ENCODE peak calls at places on chromosomes 4 and X, in five cellular contexts. G is spleen, I is stomach, L is breast epithelium, E is K562. X is an unnamed sample.

GRCh38 chrX:95076449-95076848 is 1402.4 kb downstream of the FAM133A start:
- DNase-seq in I (no peak), E (peak; percentile 19), L (no peak), G (no peak), X (no peak)

GRCh38 chr4:149164282-149164681 is 651.4 kb downstream of the IQCM start:
- DNase-seq in E (no peak), L (no peak), I (no peak), G (no peak), X (no peak)

GRCh38 chr4:25399502-25399901 is 22.4 kb downstream of the ANAPC4 start:
- DNase-seq in G (no peak), E (no peak), I (no peak), L (no peak), X (no peak)

GRCh38 chr4:119785963-119786362 is 157.4 kb upstream of the PDE5A start:
- DNase-seq in I (peak; percentile 26), L (no peak), G (no peak), E (no peak), X (no peak)

GRCh38 chr4:111639876-111640275 is 505.4 kb upstream of the FAM241A start:
- DNase-seq in I (no peak), L (no peak), G (no peak), E (no peak), X (no peak)

GRCh38 chrX:16786791-16787735 is 797 bp downstream of the TXLNG start:
- DNase-seq in G (peak; percentile 91), E (peak; percentile 64), I (no peak), L (no peak), X (peak; percentile 18)

GRCh38 chrX:152930516-152930915 is 32.6 kb downstream of the ZNF185 start:
- DNase-seq in I (no peak), L (no peak), G (peak; percentile 32), E (no peak), X (no peak)

GRCh38 chrX:41449615-41450014 is 2.5 kb downstream of the NYX start:
- DNase-seq in I (no peak), G (no peak), L (no peak), E (no peak), X (no peak)

GRCh38 chr4:38687571-38688011 is 23.6 kb downstream of the KLF3 start:
- DNase-seq in E (no peak), L (no peak), G (no peak), I (no peak), X (no peak)

GRCh38 chr4:139555705-139556070 is 331 bp downstream of the SETD7 start:
- DNase-seq in E (no peak), L (peak; percentile 34), G (no peak), I (peak; percentile 45), X (no peak)

GRCh38 chrX:49162620-49163019 is at the start of gene MAGIX:
- DNase-seq in L (no peak), E (no peak), G (peak; percentile 78), I (peak; percentile 71), X (no peak)

GRCh38 chrX:49160908-49161307 is 1.6 kb upstream of the MAGIX start:
- DNase-seq in I (no peak), E (no peak), G (no peak), L (no peak), X (no peak)

GRCh38 chrX:49165901-49166881 is 3.6 kb downstream of the MAGIX start:
- DNase-seq in L (peak; percentile 83), E (peak; percentile 69), G (peak; percentile 94), I (peak; percentile 66), X (no peak)

GRCh38 chrX:49164589-49165360 is 2.2 kb downstream of the MAGIX start:
- DNase-seq in G (peak; percentile 78), L (no peak), I (no peak), E (no peak), X (no peak)

GRCh38 chrX:49163555-49164419 is 1.2 kb downstream of the MAGIX start:
- DNase-seq in G (peak; percentile 96), E (peak; percentile 89), I (peak; percentile 86), L (peak; percentile 82), X (peak; percentile 70)
- TF ChIP-seq POLR2A in G (no peak), E (peak; percentile 22), I (no peak), L (no peak), X (no peak)

GRCh38 chr4:87532109-87532508 is 2.9 kb upstream of the SPARCL1 start:
- DNase-seq in G (no peak), E (no peak), I (no peak), L (no peak), X (no peak)

GRCh38 chr4:87525636-87526035 is 3.5 kb downstream of the SPARCL1 start:
- DNase-seq in G (no peak), E (no peak), L (no peak), I (no peak), X (no peak)

GRCh38 chr4:87527446-87528240 is 1.5 kb downstream of the SPARCL1 start:
- DNase-seq in G (no peak), I (no peak), E (no peak), L (no peak), X (no peak)

GRCh38 chr4:87530868-87531267 is 1.7 kb upstream of the SPARCL1 start:
- DNase-seq in G (no peak), I (peak; percentile 30), L (peak; percentile 77), E (no peak), X (no peak)

GRCh38 chr4:87529187-87529586 is at the start of gene SPARCL1:
- DNase-seq in G (no peak), E (no peak), I (no peak), L (peak; percentile 35), X (no peak)
- TF ChIP-seq POLR2AphosphoS5 in G (no peak), E (no peak), I (peak; percentile 61), L (peak; percentile 25), X (no peak)

GRCh38 chr4:98928131-98928504 is 815 bp downstream of the EIF4E start:
- DNase-seq in E (peak; percentile 93), L (peak; percentile 56), G (peak; percentile 90), I (peak; percentile 65), X (peak; percentile 47)
- TF ChIP-seq POLR2A in E (no peak), L (no peak), G (no peak), I (no peak), X (peak; percentile 89)

GRCh38 chr4:2792711-2793577 is at the start of gene SH3BP2:
- DNase-seq in E (peak; percentile 90), G (peak; percentile 95), L (peak; percentile 59), I (peak; percentile 86), X (peak; percentile 74)
- TF ChIP-seq POLR2AphosphoS5 in E (no peak), G (peak; percentile 53), L (no peak), I (no peak), X (no peak)

X was measured in GM12891.